ENCODE peak calls at places on chromosomes 11 and 22, in nine cellular contexts. One of them, this sample, is unnamed.

GRCh38 chr11:16739326-16739875 is 954 bp downstream of the C11orf58 start:
- DNase-seq in WTC11: no peak
- DNase-seq in psoas muscle: no peak
- DNase-seq in H1: no peak
- DNase-seq in nephron progenitor cell: no peak
- DNase-seq in RWPE1: peak
- DNase-seq in lower lobe of right lung: no peak
- DNase-seq in AG04449: no peak
- DNase-seq in endothelial cell: no peak
- DNase-seq in this sample: no peak

GRCh38 chr22:47225931-47226633 is 463.6 kb downstream of the TBC1D22A start:
- DNase-seq in nephron progenitor cell: no peak
- DNase-seq in endothelial cell: no peak
- DNase-seq in lower lobe of right lung: no peak
- DNase-seq in psoas muscle: no peak
- DNase-seq in RWPE1: no peak
- DNase-seq in AG04449: no peak
- DNase-seq in H1: no peak
- DNase-seq in WTC11: no peak
- DNase-seq in this sample: peak

GRCh38 chr11:94734563-94735275 is 33.4 kb upstream of the AMOTL1 start:
- DNase-seq in endothelial cell: no peak
- DNase-seq in lower lobe of right lung: no peak
- DNase-seq in WTC11: peak
- DNase-seq in RWPE1: no peak
- DNase-seq in psoas muscle: no peak
- DNase-seq in H1: peak
- DNase-seq in nephron progenitor cell: peak
- DNase-seq in AG04449: no peak
- DNase-seq in this sample: no peak

GRCh38 chr22:44726439-44726838 is 24.4 kb downstream of the PRR5 start:
- DNase-seq in WTC11: no peak
- DNase-seq in AG04449: no peak
- DNase-seq in nephron progenitor cell: no peak
- DNase-seq in psoas muscle: peak
- DNase-seq in lower lobe of right lung: no peak
- DNase-seq in endothelial cell: no peak
- DNase-seq in RWPE1: no peak
- DNase-seq in H1: no peak
- DNase-seq in this sample: no peak

GRCh38 chr11:59437770-59438169 is 1.5 kb downstream of the OR5A1 start:
- DNase-seq in psoas muscle: no peak
- DNase-seq in WTC11: peak
- DNase-seq in AG04449: no peak
- DNase-seq in nephron progenitor cell: no peak
- DNase-seq in RWPE1: no peak
- DNase-seq in endothelial cell: no peak
- DNase-seq in H1: no peak
- DNase-seq in lower lobe of right lung: no peak
- DNase-seq in this sample: no peak

GRCh38 chr11:69398529-69399492 is 82.7 kb upstream of the LINC01488 start:
- DNase-seq in AG04449: peak
- DNase-seq in endothelial cell: no peak
- DNase-seq in psoas muscle: peak
- DNase-seq in H1: no peak
- DNase-seq in lower lobe of right lung: no peak
- DNase-seq in WTC11: peak
- DNase-seq in RWPE1: peak
- DNase-seq in nephron progenitor cell: peak
- DNase-seq in this sample: no peak

GRCh38 chr22:20567371-20567847 is 60.0 kb downstream of the MED15 start:
- DNase-seq in psoas muscle: peak
- DNase-seq in endothelial cell: no peak
- DNase-seq in lower lobe of right lung: no peak
- DNase-seq in AG04449: no peak
- DNase-seq in H1: no peak
- DNase-seq in nephron progenitor cell: no peak
- DNase-seq in RWPE1: peak
- DNase-seq in WTC11: no peak
- DNase-seq in this sample: no peak

GRCh38 chr22:27876684-27877083 is 42.4 kb downstream of the PITPNB start:
- DNase-seq in AG04449: no peak
- DNase-seq in WTC11: no peak
- DNase-seq in nephron progenitor cell: no peak
- DNase-seq in lower lobe of right lung: no peak
- DNase-seq in endothelial cell: no peak
- DNase-seq in psoas muscle: no peak
- DNase-seq in H1: no peak
- DNase-seq in RWPE1: no peak
- DNase-seq in this sample: no peak

GRCh38 chr22:36221799-36222751 is 17.3 kb downstream of the APOL2 start:
- DNase-seq in RWPE1: no peak
- DNase-seq in AG04449: no peak
- DNase-seq in psoas muscle: peak
- DNase-seq in nephron progenitor cell: peak
- DNase-seq in lower lobe of right lung: peak
- DNase-seq in WTC11: peak
- DNase-seq in endothelial cell: peak
- DNase-seq in H1: peak
- DNase-seq in this sample: peak

GRCh38 chr11:116397556-116398167 is 375.1 kb downstream of the BUD13 start:
- DNase-seq in WTC11: no peak
- DNase-seq in psoas muscle: no peak
- DNase-seq in RWPE1: no peak
- DNase-seq in nephron progenitor cell: no peak
- DNase-seq in AG04449: no peak
- DNase-seq in lower lobe of right lung: no peak
- DNase-seq in endothelial cell: no peak
- DNase-seq in H1: no peak
- DNase-seq in this sample: no peak

GRCh38 chr11:122162095-122162494 is 46.1 kb upstream of the BLID start:
- DNase-seq in lower lobe of right lung: no peak
- DNase-seq in RWPE1: peak
- DNase-seq in WTC11: no peak
- DNase-seq in AG04449: no peak
- DNase-seq in psoas muscle: no peak
- DNase-seq in nephron progenitor cell: no peak
- DNase-seq in endothelial cell: no peak
- DNase-seq in H1: no peak
- DNase-seq in this sample: no peak

GRCh38 chr11:26842458-26842841 is 120.6 kb upstream of the SLC5A12 start:
- DNase-seq in H1: no peak
- DNase-seq in psoas muscle: no peak
- DNase-seq in lower lobe of right lung: no peak
- DNase-seq in endothelial cell: no peak
- DNase-seq in AG04449: no peak
- DNase-seq in WTC11: no peak
- DNase-seq in nephron progenitor cell: no peak
- DNase-seq in RWPE1: no peak
- DNase-seq in this sample: no peak

GRCh38 chr22:37026325-37026724 is 6.8 kb downstream of the MPST start:
- DNase-seq in endothelial cell: no peak
- DNase-seq in nephron progenitor cell: no peak
- DNase-seq in RWPE1: no peak
- DNase-seq in AG04449: no peak
- DNase-seq in H1: no peak
- DNase-seq in psoas muscle: no peak
- DNase-seq in lower lobe of right lung: no peak
- DNase-seq in WTC11: no peak
- DNase-seq in this sample: no peak

GRCh38 chr11:122344281-122344680 is 228.3 kb upstream of the BLID start:
- DNase-seq in WTC11: no peak
- DNase-seq in endothelial cell: no peak
- DNase-seq in lower lobe of right lung: no peak
- DNase-seq in nephron progenitor cell: no peak
- DNase-seq in psoas muscle: no peak
- DNase-seq in AG04449: peak
- DNase-seq in H1: no peak
- DNase-seq in RWPE1: peak
- DNase-seq in this sample: no peak

GRCh38 chr11:839875-840617 is 2.3 kb downstream of the POLR2L start:
- DNase-seq in psoas muscle: no peak
- DNase-seq in nephron progenitor cell: no peak
- DNase-seq in WTC11: no peak
- DNase-seq in H1: no peak
- DNase-seq in lower lobe of right lung: no peak
- DNase-seq in endothelial cell: no peak
- DNase-seq in RWPE1: no peak
- DNase-seq in AG04449: no peak
- DNase-seq in this sample: no peak

GRCh38 chr11:64034411-64034811 is 1.3 kb upstream of the FLRT1 start:
- DNase-seq in lower lobe of right lung: no peak
- DNase-seq in AG04449: no peak
- DNase-seq in endothelial cell: no peak
- DNase-seq in psoas muscle: no peak
- DNase-seq in H1: no peak
- DNase-seq in nephron progenitor cell: peak
- DNase-seq in WTC11: peak
- DNase-seq in RWPE1: no peak
- DNase-seq in this sample: no peak

GRCh38 chr11:33735426-33736147 is 636 bp downstream of the CD59 start:
- DNase-seq in AG04449: no peak
- DNase-seq in endothelial cell: no peak
- DNase-seq in RWPE1: no peak
- DNase-seq in nephron progenitor cell: no peak
- DNase-seq in WTC11: peak
- DNase-seq in H1: no peak
- DNase-seq in psoas muscle: peak
- DNase-seq in lower lobe of right lung: peak
- DNase-seq in this sample: peak
- TF ChIP-seq CTCF in AG04449: no peak
- TF ChIP-seq CTCF in endothelial cell: no peak
- TF ChIP-seq CTCF in RWPE1: no peak
- TF ChIP-seq CTCF in nephron progenitor cell: no peak
- TF ChIP-seq CTCF in WTC11: no peak
- TF ChIP-seq CTCF in H1: no peak
- TF ChIP-seq CTCF in psoas muscle: no peak
- TF ChIP-seq CTCF in lower lobe of right lung: no peak
- TF ChIP-seq CTCF in this sample: peak

GRCh38 chr11:119154178-119154577 is 5.3 kb downstream of the ABCG4 start:
- DNase-seq in RWPE1: no peak
- DNase-seq in lower lobe of right lung: no peak
- DNase-seq in AG04449: no peak
- DNase-seq in nephron progenitor cell: no peak
- DNase-seq in WTC11: no peak
- DNase-seq in endothelial cell: no peak
- DNase-seq in psoas muscle: no peak
- DNase-seq in H1: no peak
- DNase-seq in this sample: no peak

GRCh38 chr11:119158467-119158866 is 9.6 kb downstream of the ABCG4 start:
- DNase-seq in AG04449: no peak
- DNase-seq in RWPE1: no peak
- DNase-seq in WTC11: no peak
- DNase-seq in nephron progenitor cell: no peak
- DNase-seq in lower lobe of right lung: no peak
- DNase-seq in psoas muscle: no peak
- DNase-seq in endothelial cell: no peak
- DNase-seq in H1: no peak
- DNase-seq in this sample: no peak

GRCh38 chr11:119156496-119156895 is 7.6 kb downstream of the ABCG4 start:
- DNase-seq in nephron progenitor cell: no peak
- DNase-seq in AG04449: no peak
- DNase-seq in lower lobe of right lung: peak
- DNase-seq in psoas muscle: no peak
- DNase-seq in WTC11: no peak
- DNase-seq in H1: no peak
- DNase-seq in endothelial cell: no peak
- DNase-seq in RWPE1: no peak
- DNase-seq in this sample: no peak

GRCh38 chr11:119157088-119157487 is 8.2 kb downstream of the ABCG4 start:
- DNase-seq in RWPE1: no peak
- DNase-seq in lower lobe of right lung: peak
- DNase-seq in nephron progenitor cell: no peak
- DNase-seq in H1: no peak
- DNase-seq in psoas muscle: no peak
- DNase-seq in AG04449: no peak
- DNase-seq in WTC11: no peak
- DNase-seq in endothelial cell: no peak
- DNase-seq in this sample: no peak

DNA sequence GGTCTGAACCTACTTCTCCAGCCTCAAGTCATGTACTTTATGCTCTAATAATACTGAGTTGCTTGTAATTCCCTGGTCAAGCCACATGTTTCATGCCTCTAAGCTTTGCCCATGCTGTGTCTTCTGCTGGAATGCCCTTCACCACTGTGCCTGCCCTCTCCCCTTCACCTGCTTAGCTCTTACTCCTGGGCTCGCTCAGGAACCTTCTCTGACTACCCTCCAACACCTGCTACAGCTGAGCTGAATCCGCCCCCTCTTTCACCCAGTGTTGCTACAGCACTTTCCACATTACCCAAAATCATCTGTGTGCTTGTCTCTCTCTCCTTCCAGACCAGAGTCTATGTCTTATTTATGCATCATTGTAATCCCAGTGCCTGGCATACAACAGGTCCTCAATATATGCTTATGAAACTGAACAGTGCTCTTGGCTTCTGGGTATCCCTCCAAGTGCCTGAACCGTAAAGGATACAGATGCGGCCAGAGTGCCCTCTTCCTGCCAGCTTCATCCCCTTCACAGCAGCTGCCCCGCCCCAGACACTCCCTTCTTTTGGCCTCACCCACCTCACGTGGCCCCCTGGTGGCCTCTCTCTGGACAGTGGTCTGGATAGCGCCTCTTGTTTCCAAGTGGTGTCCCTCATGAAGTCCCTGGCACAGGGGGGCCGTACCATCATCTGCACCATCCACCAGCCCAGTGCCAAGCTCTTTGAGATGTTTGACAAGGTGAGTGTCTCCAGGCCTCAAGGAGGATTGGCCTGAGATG is 7.1 kb downstream of the ABCG4 start:
- DNase-seq in endothelial cell: peak
- DNase-seq in RWPE1: peak
- DNase-seq in psoas muscle: no peak
- DNase-seq in H1: no peak
- DNase-seq in nephron progenitor cell: peak
- DNase-seq in lower lobe of right lung: no peak
- DNase-seq in AG04449: no peak
- DNase-seq in WTC11: peak
- DNase-seq in this sample: no peak
- TF ChIP-seq CTCF in endothelial cell: no peak
- TF ChIP-seq CTCF in RWPE1: no peak
- TF ChIP-seq CTCF in psoas muscle: no peak
- TF ChIP-seq CTCF in H1: peak
- TF ChIP-seq CTCF in nephron progenitor cell: peak
- TF ChIP-seq CTCF in lower lobe of right lung: no peak
- TF ChIP-seq CTCF in AG04449: peak
- TF ChIP-seq CTCF in WTC11: peak
- TF ChIP-seq CTCF in this sample: peak

GRCh38 chr11:2769779-2770555 is 70.2 kb upstream of the KCNQ1OT1 start:
- DNase-seq in psoas muscle: no peak
- DNase-seq in RWPE1: no peak
- DNase-seq in AG04449: no peak
- DNase-seq in nephron progenitor cell: no peak
- DNase-seq in H1: no peak
- DNase-seq in endothelial cell: peak
- DNase-seq in lower lobe of right lung: peak
- DNase-seq in WTC11: peak
- DNase-seq in this sample: no peak
- TF ChIP-seq CTCF in psoas muscle: no peak
- TF ChIP-seq CTCF in RWPE1: no peak
- TF ChIP-seq CTCF in AG04449: no peak
- TF ChIP-seq CTCF in nephron progenitor cell: no peak
- TF ChIP-seq CTCF in H1: no peak
- TF ChIP-seq CTCF in endothelial cell: no peak
- TF ChIP-seq CTCF in lower lobe of right lung: no peak
- TF ChIP-seq CTCF in WTC11: no peak
- TF ChIP-seq CTCF in this sample: no peak

GRCh38 chr11:1892116-1892515 is 421 bp upstream of the PRR33 start:
- DNase-seq in lower lobe of right lung: no peak
- DNase-seq in RWPE1: no peak
- DNase-seq in nephron progenitor cell: no peak
- DNase-seq in WTC11: no peak
- DNase-seq in endothelial cell: no peak
- DNase-seq in psoas muscle: no peak
- DNase-seq in H1: no peak
- DNase-seq in AG04449: no peak
- DNase-seq in this sample: no peak
- TF ChIP-seq CTCF in lower lobe of right lung: no peak
- TF ChIP-seq CTCF in RWPE1: no peak
- TF ChIP-seq CTCF in nephron progenitor cell: no peak
- TF ChIP-seq CTCF in WTC11: no peak
- TF ChIP-seq CTCF in endothelial cell: no peak
- TF ChIP-seq CTCF in psoas muscle: no peak
- TF ChIP-seq CTCF in H1: no peak
- TF ChIP-seq CTCF in AG04449: no peak
- TF ChIP-seq CTCF in this sample: no peak

This sample was measured in progenitor cell of endocrine pancreas.